ENCODE peak calls at places on chromosome 2, in five cellular contexts. One of them, this sample, is unnamed.

GRCh38 chr2:226427538-226428307 is 371.9 kb downstream of the IRS1 start:
- DNase-seq in K562: no peak
- DNase-seq in WTC11: no peak
- DNase-seq in HEK293T: no peak
- DNase-seq in HCT116: peak; percentile 62
- DNase-seq in this sample: no peak

GRCh38 chr2:231395188-231396057 is at the start of gene B3GNT7:
- DNase-seq in HEK293T: no peak
- DNase-seq in WTC11: peak; percentile 63
- DNase-seq in K562: peak; percentile 5
- DNase-seq in HCT116: no peak
- DNase-seq in this sample: peak; percentile 82

GRCh38 chr2:216109962-216110614 is 940 bp downstream of the XRCC5 start:
- DNase-seq in K562: peak; percentile 6
- DNase-seq in HCT116: peak; percentile 16
- DNase-seq in WTC11: no peak
- DNase-seq in HEK293T: no peak
- DNase-seq in this sample: no peak

GRCh38 chr2:159939946-159940345 is 122.5 kb downstream of the PLA2R1 start:
- DNase-seq in K562: peak; percentile 12
- DNase-seq in WTC11: no peak
- DNase-seq in HCT116: peak; percentile 6
- DNase-seq in HEK293T: peak; percentile 16
- DNase-seq in this sample: no peak

GRCh38 chr2:5834491-5834890 is 142.3 kb downstream of the SOX11 start:
- DNase-seq in WTC11: no peak
- DNase-seq in HEK293T: no peak
- DNase-seq in HCT116: no peak
- DNase-seq in K562: no peak
- DNase-seq in this sample: no peak

GRCh38 chr2:120712180-120712678 is 23.4 kb upstream of the GLI2 start:
- DNase-seq in HCT116: no peak
- DNase-seq in HEK293T: no peak
- DNase-seq in WTC11: no peak
- DNase-seq in K562: no peak
- DNase-seq in this sample: no peak

GRCh38 chr2:234502285-234502918 is 5.5 kb upstream of the ARL4C start:
- DNase-seq in HEK293T: no peak
- DNase-seq in HCT116: peak; percentile 66
- DNase-seq in K562: no peak
- DNase-seq in WTC11: no peak
- DNase-seq in this sample: no peak

GRCh38 chr2:167052825-167053224 is 164.5 kb downstream of the XIRP2 start:
- DNase-seq in HCT116: no peak
- DNase-seq in K562: no peak
- DNase-seq in HEK293T: no peak
- DNase-seq in WTC11: no peak
- DNase-seq in this sample: no peak

GRCh38 chr2:215505044-215505786 is 69.3 kb upstream of the FN1 start:
- DNase-seq in K562: peak; percentile 81
- DNase-seq in WTC11: no peak
- DNase-seq in HEK293T: no peak
- DNase-seq in HCT116: no peak
- DNase-seq in this sample: no peak

GRCh38 chr2:99154643-99155536 is at the start of the genes LIPT1 and TSGA10:
- DNase-seq in K562: peak; percentile 95
- DNase-seq in HEK293T: peak; percentile 90
- DNase-seq in HCT116: peak; percentile 82
- DNase-seq in WTC11: peak; percentile 80
- DNase-seq in this sample: peak; percentile 54

GRCh38 chr2:2686228-2686627 is 355.2 kb upstream of the MYT1L start:
- DNase-seq in K562: no peak
- DNase-seq in HEK293T: no peak
- DNase-seq in HCT116: no peak
- DNase-seq in WTC11: no peak
- DNase-seq in this sample: no peak
- TF ChIP-seq SP1 in K562: no peak
- TF ChIP-seq SP1 in HEK293T: no peak
- TF ChIP-seq SP1 in HCT116: no peak
- TF ChIP-seq SP1 in WTC11: no peak
- TF ChIP-seq SP1 in this sample: no peak

DNA sequence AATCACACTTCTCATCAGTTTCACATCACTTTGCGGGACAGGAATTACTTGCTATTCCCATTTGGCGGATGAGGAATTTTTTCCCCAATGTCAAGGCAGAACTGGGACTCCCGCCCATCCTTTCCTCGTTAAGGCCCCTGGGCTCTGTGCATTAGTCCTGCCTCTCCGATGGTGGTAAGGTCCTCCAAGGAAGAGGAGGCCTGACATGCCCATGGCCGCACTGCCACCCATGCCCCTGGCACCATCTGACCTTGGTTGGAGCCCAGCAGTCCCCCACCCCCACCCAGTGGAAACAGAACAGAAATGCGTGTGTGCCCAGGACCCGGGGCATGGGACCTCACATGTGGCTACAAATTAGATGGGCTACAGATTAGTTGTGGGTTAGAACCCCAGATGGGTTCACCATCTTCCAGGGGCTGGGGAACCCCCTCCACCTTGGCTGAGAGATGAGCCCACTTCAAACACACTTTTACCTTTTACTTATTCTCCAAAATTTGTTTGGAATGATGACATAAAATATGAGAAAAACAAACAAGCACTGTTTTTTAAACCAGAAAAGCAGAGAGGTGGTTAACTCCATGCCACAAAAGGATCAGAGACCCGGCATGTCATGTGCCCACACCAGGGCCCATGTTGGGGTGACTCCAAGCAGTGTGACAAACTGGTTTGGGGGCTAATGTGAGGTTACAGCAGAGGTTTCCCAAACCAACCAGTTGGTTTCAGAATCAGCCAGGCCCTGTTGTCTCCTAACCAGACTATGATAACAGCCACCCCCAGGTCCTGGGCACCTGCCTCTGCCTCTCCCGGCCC is 11.0 kb upstream of the DUSP2 start:
- DNase-seq in HEK293T: no peak
- DNase-seq in HCT116: no peak
- DNase-seq in WTC11: no peak
- DNase-seq in K562: no peak
- DNase-seq in this sample: no peak
- TF ChIP-seq SP1 in HEK293T: no peak
- TF ChIP-seq SP1 in HCT116: no peak
- TF ChIP-seq SP1 in WTC11: no peak
- TF ChIP-seq SP1 in K562: no peak
- TF ChIP-seq SP1 in this sample: no peak

GRCh38 chr2:196449083-196449482 is 190.4 kb upstream of the CCDC150 start:
- DNase-seq in K562: no peak
- DNase-seq in HEK293T: no peak
- DNase-seq in HCT116: no peak
- DNase-seq in WTC11: no peak
- DNase-seq in this sample: no peak

GRCh38 chr2:196445991-196446390 is 193.5 kb upstream of the CCDC150 start:
- DNase-seq in K562: no peak
- DNase-seq in WTC11: no peak
- DNase-seq in HEK293T: no peak
- DNase-seq in HCT116: no peak
- DNase-seq in this sample: no peak

GRCh38 chr2:196444442-196444841 is 195.1 kb upstream of the CCDC150 start:
- DNase-seq in WTC11: no peak
- DNase-seq in K562: no peak
- DNase-seq in HCT116: no peak
- DNase-seq in HEK293T: no peak
- DNase-seq in this sample: no peak

GRCh38 chr2:196452758-196453157 is 186.8 kb upstream of the CCDC150 start:
- DNase-seq in HEK293T: no peak
- DNase-seq in K562: no peak
- DNase-seq in WTC11: no peak
- DNase-seq in HCT116: no peak
- DNase-seq in this sample: no peak

GRCh38 chr2:196448680-196449079 is 190.8 kb upstream of the CCDC150 start:
- DNase-seq in K562: no peak
- DNase-seq in WTC11: no peak
- DNase-seq in HEK293T: no peak
- DNase-seq in HCT116: no peak
- DNase-seq in this sample: no peak
- TF ChIP-seq SP1 in K562: no peak
- TF ChIP-seq SP1 in WTC11: no peak
- TF ChIP-seq SP1 in HEK293T: no peak
- TF ChIP-seq SP1 in HCT116: no peak
- TF ChIP-seq SP1 in this sample: no peak

GRCh38 chr2:240831594-240832204 is 11.7 kb upstream of the KIF1A start:
- DNase-seq in HCT116: no peak
- DNase-seq in WTC11: peak; percentile 56
- DNase-seq in HEK293T: no peak
- DNase-seq in K562: no peak
- DNase-seq in this sample: no peak
- TF ChIP-seq SP1 in HCT116: no peak
- TF ChIP-seq SP1 in WTC11: no peak
- TF ChIP-seq SP1 in HEK293T: no peak
- TF ChIP-seq SP1 in K562: no peak
- TF ChIP-seq SP1 in this sample: no peak

GRCh38 chr2:46540496-46541342 is 61.4 kb downstream of the TMEM247 start:
- DNase-seq in HCT116: no peak
- DNase-seq in WTC11: no peak
- DNase-seq in K562: no peak
- DNase-seq in HEK293T: no peak
- DNase-seq in this sample: no peak
- TF ChIP-seq SP1 in HCT116: no peak
- TF ChIP-seq SP1 in WTC11: no peak
- TF ChIP-seq SP1 in K562: no peak
- TF ChIP-seq SP1 in HEK293T: no peak
- TF ChIP-seq SP1 in this sample: no peak

GRCh38 chr2:70347831-70348230 is 46.0 kb upstream of the FAM136A start:
- DNase-seq in WTC11: no peak
- DNase-seq in K562: no peak
- DNase-seq in HEK293T: no peak
- DNase-seq in HCT116: no peak
- DNase-seq in this sample: no peak

GRCh38 chr2:70344195-70344594 is 42.3 kb upstream of the FAM136A start:
- DNase-seq in HEK293T: no peak
- DNase-seq in K562: no peak
- DNase-seq in WTC11: no peak
- DNase-seq in HCT116: no peak
- DNase-seq in this sample: no peak

GRCh38 chr2:70354264-70354949 is 52.5 kb upstream of the FAM136A start:
- DNase-seq in HCT116: no peak
- DNase-seq in K562: no peak
- DNase-seq in WTC11: no peak
- DNase-seq in HEK293T: no peak
- DNase-seq in this sample: no peak

GRCh38 chr2:70349921-70350685 is 48.2 kb upstream of the FAM136A start:
- DNase-seq in WTC11: no peak
- DNase-seq in HEK293T: no peak
- DNase-seq in K562: no peak
- DNase-seq in HCT116: no peak
- DNase-seq in this sample: no peak
- TF ChIP-seq SP1 in WTC11: no peak
- TF ChIP-seq SP1 in HEK293T: no peak
- TF ChIP-seq SP1 in K562: no peak
- TF ChIP-seq SP1 in HCT116: no peak
- TF ChIP-seq SP1 in this sample: no peak

GRCh38 chr2:206693399-206694137 is 24.6 kb downstream of the DYTN start:
- DNase-seq in HEK293T: peak; percentile 61
- DNase-seq in WTC11: no peak
- DNase-seq in HCT116: peak; percentile 75
- DNase-seq in K562: peak; percentile 25
- DNase-seq in this sample: peak; percentile 7
- TF ChIP-seq SP1 in HEK293T: no peak
- TF ChIP-seq SP1 in WTC11: no peak
- TF ChIP-seq SP1 in HCT116: no peak
- TF ChIP-seq SP1 in K562: no peak
- TF ChIP-seq SP1 in this sample: no peak

GRCh38 chr2:105789745-105790466 is 45.2 kb downstream of the NCK2 start:
- DNase-seq in HCT116: no peak
- DNase-seq in HEK293T: no peak
- DNase-seq in WTC11: no peak
- DNase-seq in K562: no peak
- DNase-seq in this sample: no peak
- TF ChIP-seq SP1 in HCT116: no peak
- TF ChIP-seq SP1 in HEK293T: no peak
- TF ChIP-seq SP1 in WTC11: no peak
- TF ChIP-seq SP1 in K562: no peak
- TF ChIP-seq SP1 in this sample: no peak

GRCh38 chr2:202185156-202185555 is 53.2 kb downstream of the SUMO1 start:
- DNase-seq in HCT116: no peak
- DNase-seq in HEK293T: no peak
- DNase-seq in WTC11: no peak
- DNase-seq in K562: no peak
- DNase-seq in this sample: no peak
- TF ChIP-seq SP1 in HCT116: no peak
- TF ChIP-seq SP1 in HEK293T: no peak
- TF ChIP-seq SP1 in WTC11: no peak
- TF ChIP-seq SP1 in K562: no peak
- TF ChIP-seq SP1 in this sample: no peak